ENCODE peak calls at places on chromosomes 16 and 17, in eight cellular contexts. One of them, this sample, is unnamed.

GRCh38 chr17:83057793-83058477 is 21.5 kb upstream of the METRNL start:
- DNase-seq in mucosa of descending colon: no peak
- DNase-seq in activated T-helper 1 cell treated with Interleukin-2 at 50 U/mL for 16 hours: no peak
- DNase-seq in KBM-7: no peak
- DNase-seq in GM23248: no peak
- DNase-seq in NT2/D1: no peak
- DNase-seq in astrocyte of the hippocampus: no peak
- DNase-seq in naive B cell: no peak
- DNase-seq in this sample: no peak

GRCh38 chr17:2259769-2260536 is 43.6 kb downstream of the SMG6 start:
- DNase-seq in activated T-helper 1 cell treated with Interleukin-2 at 50 U/mL for 16 hours: peak; percentile 23
- DNase-seq in GM23248: peak; percentile 69
- DNase-seq in mucosa of descending colon: peak; percentile 61
- DNase-seq in astrocyte of the hippocampus: peak; percentile 54
- DNase-seq in KBM-7: peak; percentile 47
- DNase-seq in NT2/D1: no peak
- DNase-seq in naive B cell: no peak
- DNase-seq in this sample: no peak

GRCh38 chr17:9522074-9522473 is 53.5 kb downstream of the STX8 start:
- DNase-seq in naive B cell: no peak
- DNase-seq in NT2/D1: no peak
- DNase-seq in GM23248: peak; percentile 80
- DNase-seq in KBM-7: peak; percentile 55
- DNase-seq in mucosa of descending colon: peak; percentile 38
- DNase-seq in astrocyte of the hippocampus: peak; percentile 77
- DNase-seq in activated T-helper 1 cell treated with Interleukin-2 at 50 U/mL for 16 hours: no peak
- DNase-seq in this sample: peak; percentile 7

GRCh38 chr17:38325221-38325851 is 18.4 kb downstream of the GPR179 start:
- DNase-seq in NT2/D1: no peak
- DNase-seq in astrocyte of the hippocampus: no peak
- DNase-seq in mucosa of descending colon: no peak
- DNase-seq in activated T-helper 1 cell treated with Interleukin-2 at 50 U/mL for 16 hours: no peak
- DNase-seq in GM23248: no peak
- DNase-seq in KBM-7: peak; percentile 21
- DNase-seq in naive B cell: no peak
- DNase-seq in this sample: no peak

GRCh38 chr17:34764716-34765115 is 185.3 kb downstream of the TMEM132E start:
- DNase-seq in mucosa of descending colon: no peak
- DNase-seq in activated T-helper 1 cell treated with Interleukin-2 at 50 U/mL for 16 hours: no peak
- DNase-seq in NT2/D1: peak; percentile 20
- DNase-seq in astrocyte of the hippocampus: no peak
- DNase-seq in naive B cell: no peak
- DNase-seq in KBM-7: no peak
- DNase-seq in GM23248: no peak
- DNase-seq in this sample: no peak

GRCh38 chr17:8698142-8699050 is 46.2 kb downstream of the CCDC42 start:
- DNase-seq in NT2/D1: no peak
- DNase-seq in astrocyte of the hippocampus: peak; percentile 59
- DNase-seq in activated T-helper 1 cell treated with Interleukin-2 at 50 U/mL for 16 hours: no peak
- DNase-seq in KBM-7: peak; percentile 37
- DNase-seq in GM23248: peak; percentile 77
- DNase-seq in mucosa of descending colon: peak; percentile 17
- DNase-seq in naive B cell: no peak
- DNase-seq in this sample: no peak

GRCh38 chr16:28010671-28011070 is 52.8 kb downstream of the GSG1L start:
- DNase-seq in activated T-helper 1 cell treated with Interleukin-2 at 50 U/mL for 16 hours: no peak
- DNase-seq in NT2/D1: no peak
- DNase-seq in GM23248: peak; percentile 66
- DNase-seq in naive B cell: no peak
- DNase-seq in astrocyte of the hippocampus: no peak
- DNase-seq in mucosa of descending colon: no peak
- DNase-seq in KBM-7: no peak
- DNase-seq in this sample: no peak

GRCh38 chr16:67150833-67151396 is at the start of gene B3GNT9:
- DNase-seq in KBM-7: no peak
- DNase-seq in naive B cell: no peak
- DNase-seq in GM23248: peak; percentile 97
- DNase-seq in NT2/D1: no peak
- DNase-seq in astrocyte of the hippocampus: peak; percentile 83
- DNase-seq in mucosa of descending colon: peak; percentile 64
- DNase-seq in activated T-helper 1 cell treated with Interleukin-2 at 50 U/mL for 16 hours: no peak
- DNase-seq in this sample: no peak

GRCh38 chr16:9033125-9033830 is 58.2 kb upstream of the HAPSTR1 start:
- DNase-seq in astrocyte of the hippocampus: peak; percentile 55
- DNase-seq in naive B cell: no peak
- DNase-seq in activated T-helper 1 cell treated with Interleukin-2 at 50 U/mL for 16 hours: no peak
- DNase-seq in mucosa of descending colon: peak; percentile 83
- DNase-seq in NT2/D1: peak; percentile 75
- DNase-seq in GM23248: peak; percentile 81
- DNase-seq in KBM-7: no peak
- DNase-seq in this sample: no peak

GRCh38 chr17:3527896-3528603 is 29.6 kb downstream of the TRPV3 start:
- DNase-seq in NT2/D1: no peak
- DNase-seq in activated T-helper 1 cell treated with Interleukin-2 at 50 U/mL for 16 hours: no peak
- DNase-seq in astrocyte of the hippocampus: no peak
- DNase-seq in naive B cell: no peak
- DNase-seq in KBM-7: no peak
- DNase-seq in mucosa of descending colon: no peak
- DNase-seq in GM23248: no peak
- DNase-seq in this sample: no peak

GRCh38 chr16:85238233-85238647 is 126.0 kb upstream of the CIBAR2 start:
- DNase-seq in GM23248: peak; percentile 91
- DNase-seq in KBM-7: no peak
- DNase-seq in naive B cell: no peak
- DNase-seq in mucosa of descending colon: peak; percentile 62
- DNase-seq in activated T-helper 1 cell treated with Interleukin-2 at 50 U/mL for 16 hours: no peak
- DNase-seq in astrocyte of the hippocampus: peak; percentile 91
- DNase-seq in NT2/D1: no peak
- DNase-seq in this sample: no peak

GRCh38 chr16:75029854-75030253 is 31.0 kb downstream of the ZNRF1 start:
- DNase-seq in GM23248: peak; percentile 64
- DNase-seq in NT2/D1: no peak
- DNase-seq in activated T-helper 1 cell treated with Interleukin-2 at 50 U/mL for 16 hours: no peak
- DNase-seq in astrocyte of the hippocampus: peak; percentile 39
- DNase-seq in mucosa of descending colon: no peak
- DNase-seq in naive B cell: no peak
- DNase-seq in KBM-7: no peak
- DNase-seq in this sample: no peak

GRCh38 chr17:41308918-41309359 is at the start of gene KRTAP16-1:
- DNase-seq in GM23248: no peak
- DNase-seq in astrocyte of the hippocampus: no peak
- DNase-seq in NT2/D1: no peak
- DNase-seq in mucosa of descending colon: no peak
- DNase-seq in KBM-7: no peak
- DNase-seq in activated T-helper 1 cell treated with Interleukin-2 at 50 U/mL for 16 hours: peak; percentile 45
- DNase-seq in naive B cell: peak; percentile 75
- DNase-seq in this sample: no peak

GRCh38 chr16:87195190-87195589 is 122.0 kb downstream of the C16orf95 start:
- DNase-seq in NT2/D1: no peak
- DNase-seq in astrocyte of the hippocampus: no peak
- DNase-seq in mucosa of descending colon: no peak
- DNase-seq in naive B cell: no peak
- DNase-seq in KBM-7: no peak
- DNase-seq in activated T-helper 1 cell treated with Interleukin-2 at 50 U/mL for 16 hours: no peak
- DNase-seq in GM23248: no peak
- DNase-seq in this sample: no peak

GRCh38 chr17:8835106-8835505 is 32.4 kb downstream of the PIK3R6 start:
- DNase-seq in KBM-7: no peak
- DNase-seq in naive B cell: no peak
- DNase-seq in astrocyte of the hippocampus: no peak
- DNase-seq in activated T-helper 1 cell treated with Interleukin-2 at 50 U/mL for 16 hours: no peak
- DNase-seq in NT2/D1: no peak
- DNase-seq in mucosa of descending colon: no peak
- DNase-seq in GM23248: no peak
- DNase-seq in this sample: no peak

GRCh38 chr17:31202968-31203367 is 94.1 kb downstream of the OMG start:
- DNase-seq in naive B cell: no peak
- DNase-seq in mucosa of descending colon: no peak
- DNase-seq in GM23248: peak; percentile 54
- DNase-seq in NT2/D1: no peak
- DNase-seq in astrocyte of the hippocampus: peak; percentile 26
- DNase-seq in activated T-helper 1 cell treated with Interleukin-2 at 50 U/mL for 16 hours: no peak
- DNase-seq in KBM-7: no peak
- DNase-seq in this sample: no peak

GRCh38 chr16:75236232-75236631 is 15.2 kb downstream of the BCAR1 start:
- DNase-seq in NT2/D1: no peak
- DNase-seq in GM23248: no peak
- DNase-seq in KBM-7: no peak
- DNase-seq in activated T-helper 1 cell treated with Interleukin-2 at 50 U/mL for 16 hours: no peak
- DNase-seq in mucosa of descending colon: no peak
- DNase-seq in naive B cell: no peak
- DNase-seq in astrocyte of the hippocampus: no peak
- DNase-seq in this sample: no peak

GRCh38 chr17:42653179-42654124 is 5.6 kb upstream of the TUBG2 start:
- DNase-seq in activated T-helper 1 cell treated with Interleukin-2 at 50 U/mL for 16 hours: no peak
- DNase-seq in astrocyte of the hippocampus: peak; percentile 73
- DNase-seq in NT2/D1: no peak
- DNase-seq in mucosa of descending colon: peak; percentile 44
- DNase-seq in GM23248: peak; percentile 87
- DNase-seq in naive B cell: no peak
- DNase-seq in KBM-7: no peak
- DNase-seq in this sample: no peak

GRCh38 chr17:29615048-29615385 is 7.7 kb downstream of the CORO6 start:
- DNase-seq in activated T-helper 1 cell treated with Interleukin-2 at 50 U/mL for 16 hours: peak; percentile 52
- DNase-seq in naive B cell: peak; percentile 41
- DNase-seq in GM23248: peak; percentile 81
- DNase-seq in NT2/D1: no peak
- DNase-seq in mucosa of descending colon: peak; percentile 51
- DNase-seq in astrocyte of the hippocampus: no peak
- DNase-seq in KBM-7: peak; percentile 39
- DNase-seq in this sample: no peak

GRCh38 chr16:123971-124370 is 14.5 kb downstream of the NPRL3 start:
- DNase-seq in NT2/D1: no peak
- DNase-seq in GM23248: no peak
- DNase-seq in astrocyte of the hippocampus: no peak
- DNase-seq in naive B cell: no peak
- DNase-seq in KBM-7: no peak
- DNase-seq in mucosa of descending colon: no peak
- DNase-seq in activated T-helper 1 cell treated with Interleukin-2 at 50 U/mL for 16 hours: no peak
- DNase-seq in this sample: no peak

GRCh38 chr17:46949291-46950174 is 26.6 kb downstream of the GOSR2 start:
- DNase-seq in NT2/D1: no peak
- DNase-seq in astrocyte of the hippocampus: no peak
- DNase-seq in activated T-helper 1 cell treated with Interleukin-2 at 50 U/mL for 16 hours: no peak
- DNase-seq in GM23248: peak; percentile 66
- DNase-seq in KBM-7: no peak
- DNase-seq in naive B cell: no peak
- DNase-seq in mucosa of descending colon: no peak
- DNase-seq in this sample: no peak

GRCh38 chr17:80970044-80970761 is 21.4 kb upstream of the CHMP6 start:
- DNase-seq in naive B cell: peak; percentile 56
- DNase-seq in activated T-helper 1 cell treated with Interleukin-2 at 50 U/mL for 16 hours: peak; percentile 13
- DNase-seq in GM23248: peak; percentile 46
- DNase-seq in astrocyte of the hippocampus: peak; percentile 55
- DNase-seq in mucosa of descending colon: peak; percentile 49
- DNase-seq in KBM-7: peak; percentile 37
- DNase-seq in NT2/D1: no peak
- DNase-seq in this sample: no peak

This sample was measured in kidney epithelial cell.